ENCODE peak calls at places on chromosomes 6 and 20, in eight cellular contexts. T is T1000, I is brain microvascular endothelial cell, J is GM04503, G is amniotic epithelial cell, Q is activated T-cell treated with anti-CD3 and anti-CD28 coated beads for 24 hours, O is epithelial cell of esophagus, M is HEK293T. B is an unnamed sample.

GRCh38 chr20:22652685-22653568 is 68.6 kb upstream of the FOXA2 start:
- DNase-seq in J (no peak), G (no peak), T (no peak), M (no peak), O (peak; percentile 14), Q (no peak), I (no peak), B (no peak)

GRCh38 chr20:10633708-10634107 is 40.1 kb downstream of the JAG1 start:
- DNase-seq in T (no peak), I (no peak), J (no peak), Q (no peak), O (no peak), G (no peak), M (no peak), B (no peak)

GRCh38 chr20:32021091-32021490 is 10.9 kb downstream of the CCM2L start:
- DNase-seq in Q (no peak), I (no peak), T (no peak), O (no peak), M (no peak), G (no peak), J (no peak), B (no peak)

GRCh38 chr6:152186840-152187239 is 379.4 kb downstream of the ESR1 start:
- DNase-seq in O (no peak), J (no peak), I (no peak), T (no peak), G (no peak), Q (no peak), M (no peak), B (no peak)

GRCh38 chr6:44896701-44897100 is 431.4 kb upstream of the RUNX2 start:
- DNase-seq in M (no peak), O (no peak), G (no peak), I (no peak), J (no peak), T (no peak), Q (no peak), B (no peak)

GRCh38 chr6:32254761-32255211 is 30.9 kb upstream of the NOTCH4 start:
- DNase-seq in O (no peak), M (no peak), Q (no peak), T (no peak), G (peak; percentile 1), J (no peak), I (no peak), B (no peak)

GRCh38 chr20:2760381-2761305 is 39.8 kb downstream of the CPXM1 start:
- DNase-seq in J (no peak), I (no peak), M (no peak), G (no peak), O (no peak), T (no peak), Q (no peak), B (no peak)

GRCh38 chr6:42137192-42137753 is 5.1 kb downstream of the C6orf132 start:
- DNase-seq in M (no peak), G (no peak), O (peak; percentile 53), J (no peak), Q (no peak), T (no peak), I (no peak), B (no peak)

GRCh38 chr6:119344306-119344705 is 5.3 kb downstream of the MAN1A1 start:
- DNase-seq in M (no peak), O (no peak), Q (no peak), I (no peak), T (no peak), G (peak; percentile 21), J (no peak), B (no peak)

GRCh38 chr6:122495612-122496011 is 24.0 kb upstream of the SERINC1 start:
- DNase-seq in I (no peak), Q (no peak), T (no peak), J (no peak), O (no peak), G (no peak), M (no peak), B (no peak)

GRCh38 chr6:37324131-37325033 is 29.4 kb upstream of the RNF8 start:
- DNase-seq in O (peak; percentile 79), Q (peak; percentile 26), T (peak; percentile 26), M (no peak), G (peak; percentile 16), J (peak; percentile 19), I (peak; percentile 39), B (no peak)

GRCh38 chr20:15069355-15069754 is 731.9 kb upstream of the FLRT3 start:
- DNase-seq in O (no peak), M (no peak), G (no peak), T (no peak), I (no peak), J (no peak), Q (no peak), B (no peak)